ENCODE peak calls at places on chromosomes 4 and X, in nine cellular contexts. T is fibroblast of mammary gland, P is GM06990, E is AG04450, L is sigmoid colon, U is H1, W is testis, Y is fibroblast of lung, A is right atrium auricular region. V is an unnamed sample.

GRCh38 chr4:152515678-152516077 is 20.2 kb downstream of the FBXW7 start:
- DNase-seq in T (peak), P (no peak), E (peak), L (no peak), U (no peak), W (no peak), Y (peak), A (no peak), V (no peak)

GRCh38 chrX:21374994-21375794 is 976 bp downstream of the CNKSR2 start:
- DNase-seq in T (no peak), P (peak), E (no peak), L (no peak), U (peak), W (peak), Y (no peak), A (no peak), V (peak)

GRCh38 chrX:13376857-13377441 is 57.1 kb upstream of the ATXN3L start:
- DNase-seq in T (peak), P (no peak), E (peak), L (no peak), U (no peak), W (no peak), Y (peak), A (no peak), V (no peak)

GRCh38 chrX:55135171-55135570 is 46.4 kb downstream of the PAGE2 start:
- DNase-seq in T (peak), P (no peak), E (no peak), L (no peak), U (peak), W (peak), Y (peak), A (no peak), V (peak)

GRCh38 chr4:129246850-129247542 is 151.0 kb downstream of the C4orf33 start:
- DNase-seq in T (no peak), P (no peak), E (no peak), L (no peak), U (no peak), W (no peak), Y (no peak), A (no peak), V (no peak)

GRCh38 chr4:187209921-187210613 is 486.4 kb upstream of the FAT1 start:
- DNase-seq in T (peak), P (no peak), E (peak), L (no peak), U (no peak), W (peak), Y (peak), A (no peak), V (no peak)

GRCh38 chr4:76257824-76258223 is 6.3 kb downstream of the FAM47E start:
- DNase-seq in T (no peak), P (no peak), E (no peak), L (no peak), U (no peak), W (no peak), Y (no peak), A (no peak), V (no peak)

GRCh38 chr4:102586644-102587021 is 85.5 kb downstream of the NFKB1 start:
- DNase-seq in T (no peak), P (no peak), E (no peak), L (no peak), U (no peak), W (no peak), Y (no peak), A (no peak), V (no peak)

GRCh38 chr4:22268350-22269025 is 247.4 kb downstream of the ADGRA3 start:
- DNase-seq in T (no peak), P (no peak), E (no peak), L (no peak), U (no peak), W (no peak), Y (peak), A (no peak), V (no peak)

GRCh38 chr4:74546020-74546419 is 101.1 kb downstream of the AREG start:
- DNase-seq in T (peak), P (no peak), E (no peak), L (no peak), U (no peak), W (no peak), Y (peak), A (no peak), V (no peak)

GRCh38 chr4:38857354-38858096 is 908 bp upstream of the TLR6 start:
- DNase-seq in T (peak), P (peak), E (peak), L (no peak), U (no peak), W (no peak), Y (peak), A (peak), V (no peak)

GRCh38 chr4:78518551-78518950 is 33.0 kb upstream of the ANXA3 start:
- DNase-seq in T (no peak), P (no peak), E (no peak), L (no peak), U (no peak), W (no peak), Y (no peak), A (no peak), V (no peak)

GRCh38 chr4:182188622-182189021 is 54.6 kb upstream of the TENM3 start:
- DNase-seq in T (peak), P (no peak), E (no peak), L (no peak), U (no peak), W (no peak), Y (peak), A (no peak), V (no peak)

GRCh38 chr4:113869743-113870375 is 108.3 kb upstream of the CAMK2D start:
- DNase-seq in T (peak), P (peak), E (no peak), L (no peak), U (no peak), W (no peak), Y (peak), A (no peak), V (no peak)

GRCh38 chr4:168917150-168917779 is 92.8 kb downstream of the CBR4 start:
- DNase-seq in T (peak), P (peak), E (no peak), L (no peak), U (no peak), W (no peak), Y (peak), A (no peak), V (no peak)

GRCh38 chr4:157303471-157303960 is 83.0 kb downstream of the GRIA2 start:
- DNase-seq in T (no peak), P (no peak), E (no peak), L (no peak), U (no peak), W (no peak), Y (no peak), A (no peak), V (no peak)

GRCh38 chrX:137567474-137568232 is 1.7 kb downstream of the ZIC3 start:
- DNase-seq in T (no peak), P (no peak), E (no peak), L (no peak), U (no peak), W (no peak), Y (no peak), A (no peak), V (no peak)

GRCh38 chr4:148443550-148444295 is 1.5 kb upstream of the NR3C2 start:
- DNase-seq in T (no peak), P (peak), E (no peak), L (peak), U (peak), W (peak), Y (peak), A (peak), V (peak)

GRCh38 chr4:42906906-42907774 is 14.6 kb downstream of the GRXCR1 start:
- DNase-seq in T (no peak), P (no peak), E (no peak), L (no peak), U (no peak), W (no peak), Y (peak), A (no peak), V (peak)

GRCh38 chr4:26860922-26861433 is 337 bp downstream of the STIM2 start:
- DNase-seq in T (peak), P (peak), E (no peak), L (peak), U (peak), W (peak), Y (peak), A (no peak), V (peak)

GRCh38 chr4:131288441-131288840 is 1860.7 kb upstream of the PCDH10 start:
- DNase-seq in T (no peak), P (no peak), E (no peak), L (no peak), U (no peak), W (no peak), Y (no peak), A (no peak), V (no peak)
- TF ChIP-seq CTCF in T (no peak), P (no peak), E (no peak), L (no peak), U (no peak), W (no peak), Y (no peak), A (no peak), V (no peak)

DNA sequence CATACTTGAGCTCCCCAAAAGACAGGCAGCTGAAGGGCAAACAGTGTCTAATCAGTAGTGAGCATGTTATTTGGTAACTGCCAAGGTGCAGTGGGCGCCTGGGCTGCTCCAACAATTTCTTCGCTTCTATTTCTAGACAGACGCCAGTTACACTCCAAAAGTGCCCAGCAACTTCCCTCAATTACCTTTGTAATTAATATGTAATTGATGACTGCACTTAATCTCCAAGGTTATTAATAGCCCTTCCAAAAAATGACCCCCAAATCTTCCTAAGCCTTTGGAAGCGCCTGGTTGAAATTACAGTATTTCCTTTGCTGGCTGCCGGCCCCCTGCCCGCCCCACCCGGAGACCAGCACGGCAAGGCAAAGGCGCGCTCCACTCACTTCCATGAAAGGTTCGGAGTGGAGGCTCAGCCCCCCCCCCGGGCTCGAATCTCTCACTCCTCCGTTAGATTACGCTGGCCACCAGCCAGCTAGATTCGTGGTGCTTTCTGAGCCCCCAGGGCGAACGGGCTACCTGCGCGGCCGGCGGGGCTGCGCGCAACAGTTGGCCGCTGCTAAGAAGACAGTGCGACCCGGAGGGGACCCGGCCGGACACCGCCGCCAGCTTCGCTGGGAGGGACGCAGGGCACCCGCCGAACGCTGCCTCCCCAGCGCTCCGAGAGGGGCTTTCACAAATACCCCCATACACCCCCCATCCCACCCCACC is 1.9 kb downstream of the GPC4 start:
- DNase-seq in T (no peak), P (no peak), E (no peak), L (peak), U (no peak), W (no peak), Y (no peak), A (no peak), V (no peak)
- H3K4me3 ChIP-seq in T (peak), P (no peak), E (no peak), L (peak), U (peak), W (peak), Y (no peak), A (peak), V (no peak)

GRCh38 chr4:36719425-36719824 is 438.0 kb downstream of the DTHD1 start:
- DNase-seq in T (no peak), P (no peak), E (no peak), L (no peak), U (no peak), W (no peak), Y (no peak), A (no peak), V (no peak)

GRCh38 chr4:36722986-36723385 is 441.6 kb downstream of the DTHD1 start:
- DNase-seq in T (no peak), P (no peak), E (no peak), L (no peak), U (no peak), W (no peak), Y (no peak), A (no peak), V (no peak)
- TF ChIP-seq CTCF in T (no peak), P (no peak), E (no peak), L (no peak), U (no peak), W (no peak), Y (no peak), A (no peak), V (no peak)

GRCh38 chr4:1793496-1793840 is 375 bp downstream of the FGFR3 start:
- DNase-seq in T (no peak), P (no peak), E (no peak), L (no peak), U (no peak), W (no peak), Y (peak), A (no peak), V (peak)
- H3K4me3 ChIP-seq in T (no peak), P (peak), E (peak), L (no peak), U (peak), W (no peak), Y (no peak), A (peak), V (no peak)

GRCh38 chrX:39814391-39814790 is 283.4 kb downstream of the BCOR start:
- DNase-seq in T (peak), P (no peak), E (no peak), L (no peak), U (no peak), W (no peak), Y (no peak), A (no peak), V (no peak)
- TF ChIP-seq CTCF in T (peak), P (peak), E (peak), L (no peak), U (peak), W (peak), Y (peak), A (no peak), V (peak)

DNA sequence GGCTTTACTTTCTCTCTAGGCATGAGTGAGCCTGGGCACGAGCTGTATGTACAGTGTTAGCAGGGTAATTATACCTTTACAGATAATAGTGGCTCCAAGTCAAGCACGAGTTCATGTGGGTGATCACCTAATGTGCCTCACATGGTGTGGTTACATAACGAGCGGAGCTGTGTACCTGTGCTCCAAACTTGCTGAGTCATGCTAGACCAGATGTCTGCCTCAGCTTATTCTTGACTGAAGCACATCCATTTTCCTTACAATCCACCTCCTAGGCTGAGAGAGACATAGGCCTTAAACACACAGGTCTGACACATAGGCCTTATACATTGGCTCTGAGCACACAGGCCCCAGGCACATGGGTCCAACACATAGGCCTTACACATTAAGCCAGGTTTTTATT is 426.6 kb downstream of the GPAT3 start:
- DNase-seq in T (no peak), P (no peak), E (no peak), L (no peak), U (no peak), W (no peak), Y (no peak), A (no peak), V (no peak)
- H3K4me3 ChIP-seq in T (no peak), P (no peak), E (no peak), L (no peak), U (no peak), W (no peak), Y (no peak), A (no peak), V (no peak)

GRCh38 chr4:135418353-135418752 is 1216.8 kb upstream of the PABPC4L start:
- DNase-seq in T (no peak), P (no peak), E (no peak), L (no peak), U (no peak), W (no peak), Y (peak), A (no peak), V (peak)
- TF ChIP-seq CTCF in T (peak), P (no peak), E (peak), L (no peak), U (peak), W (no peak), Y (peak), A (no peak), V (peak)

DNA sequence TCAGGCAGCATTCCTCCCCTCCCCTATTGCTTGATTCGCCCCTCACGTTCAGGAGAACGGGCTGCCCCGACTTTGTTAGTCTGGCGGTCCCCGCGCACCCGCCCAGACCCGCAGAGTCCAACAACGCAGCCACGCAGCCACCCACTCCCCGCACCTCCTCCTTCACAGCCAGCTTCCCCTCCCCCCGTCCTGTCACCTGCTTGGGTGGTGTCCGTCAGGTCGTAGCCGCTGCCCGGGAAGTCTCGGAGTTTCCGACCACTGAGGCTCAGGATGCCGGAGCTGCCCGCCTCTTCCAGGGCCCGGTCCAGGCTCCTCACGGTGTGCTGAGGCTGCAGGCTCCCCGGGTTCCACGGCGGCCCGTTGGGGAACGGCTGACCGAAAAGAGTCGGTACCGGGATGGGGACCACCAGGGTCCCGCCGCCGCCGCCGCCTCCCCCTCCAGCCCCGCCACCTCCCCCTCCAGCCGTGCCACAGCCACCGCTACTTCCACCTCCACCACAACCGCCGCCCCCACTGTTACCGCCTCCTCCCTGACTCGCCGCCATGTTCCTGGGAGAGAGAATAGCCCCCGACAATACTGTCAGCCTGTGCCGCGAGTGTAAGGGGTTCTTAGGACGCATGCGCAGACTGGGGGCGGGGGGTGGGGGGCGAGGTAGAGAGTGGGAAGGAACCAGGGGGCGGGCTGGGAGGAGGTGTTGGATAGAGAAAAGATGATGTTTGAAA is at the start of gene LRCH2:
- DNase-seq in T (peak), P (no peak), E (peak), L (peak), U (peak), W (peak), Y (peak), A (no peak), V (peak)
- H3K4me3 ChIP-seq in T (peak), P (no peak), E (peak), L (peak), U (peak), W (peak), Y (peak), A (peak), V (peak)

GRCh38 chr4:16659694-16660093 is 238.8 kb downstream of the LDB2 start:
- DNase-seq in T (no peak), P (no peak), E (no peak), L (no peak), U (no peak), W (no peak), Y (no peak), A (no peak), V (no peak)
- TF ChIP-seq CTCF in T (no peak), P (no peak), E (no peak), L (no peak), U (no peak), W (no peak), Y (no peak), A (no peak), V (no peak)

DNA sequence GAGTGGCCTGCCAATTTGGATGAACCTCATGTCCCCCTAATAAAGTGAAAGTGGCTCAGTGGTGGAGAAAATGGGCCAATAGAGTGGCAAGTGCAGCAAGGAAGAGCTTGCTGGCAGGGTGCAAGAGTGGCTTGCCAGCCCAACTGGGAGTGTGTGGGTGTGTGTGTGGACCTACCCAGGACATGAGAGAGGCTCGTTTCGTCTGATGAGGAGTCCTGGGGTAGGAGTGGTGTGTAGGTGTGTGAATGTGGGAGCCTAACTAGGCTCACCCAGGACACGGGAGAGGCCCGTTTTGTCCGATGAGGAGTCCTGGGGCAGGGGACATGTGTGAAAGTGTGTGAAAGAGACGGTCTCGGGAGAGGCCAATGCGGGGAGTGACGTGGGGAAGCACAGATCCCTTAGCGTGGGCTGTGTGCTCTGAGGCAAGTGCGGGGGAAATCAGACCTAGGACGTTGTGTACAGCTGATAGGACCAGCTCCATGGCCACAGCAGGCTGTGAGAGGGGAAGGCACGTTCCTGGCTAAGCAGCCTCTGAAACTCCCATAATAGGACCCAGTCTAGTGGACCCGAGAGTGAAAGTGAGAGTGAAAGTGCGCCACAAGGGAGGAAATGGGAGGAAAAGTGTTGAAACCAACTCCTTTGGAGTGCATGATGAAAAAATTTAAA is 5.3 kb downstream of the GAGE10 start:
- DNase-seq in T (peak), P (no peak), E (no peak), L (no peak), U (no peak), W (peak), Y (no peak), A (peak), V (no peak)
- H3K4me3 ChIP-seq in T (peak), P (no peak), E (no peak), L (peak), U (peak), W (no peak), Y (no peak), A (peak), V (no peak)

V was measured in BE2C.